ENCODE peak calls at places on chromosomes 2 and 18, in ten cellular contexts. Z is effector CD8-positive, alpha-beta T cell; W is WERI-Rb-1; G is LHCN-M2; P is iris pigment epithelial cell; B is AG09319; R is stimulated activated CD8-positive, alpha-beta memory T cell treated with anti-CD3 and anti-CD28 coated beads, Interleukin-7, amount 100 ng/mL, for 48 hours; D is CD8-positive, alpha-beta memory T cell; I is GM12865; K is WTC11. J is an unnamed sample.

GRCh38 chr2:26847663-26848335 is at the start of gene DPYSL5:
- DNase-seq in W (peak; percentile 96), Z (no peak), B (no peak), K (peak; percentile 87), P (no peak), D (peak; percentile 12), G (no peak), R (no peak), I (no peak), J (peak; percentile 67)

GRCh38 chr2:183604065-183604464 is 479.8 kb downstream of the NUP35 start:
- DNase-seq in G (no peak), D (no peak), R (no peak), B (no peak), W (no peak), I (no peak), K (no peak), P (no peak), Z (no peak), J (no peak)

GRCh38 chr2:12709207-12709522 is 7.6 kb upstream of the TRIB2 start:
- DNase-seq in B (no peak), P (no peak), Z (no peak), I (peak; percentile 30), R (no peak), G (no peak), W (no peak), K (no peak), D (peak; percentile 45), J (no peak)

GRCh38 chr2:67012165-67012564 is 385.0 kb upstream of the ETAA1 start:
- DNase-seq in P (no peak), G (no peak), I (no peak), Z (no peak), W (no peak), B (no peak), K (no peak), R (no peak), D (no peak), J (no peak)

GRCh38 chr2:20534913-20535801 is 88.3 kb downstream of the RHOB start:
- DNase-seq in K (no peak), I (no peak), D (no peak), P (no peak), W (no peak), R (no peak), Z (no peak), G (no peak), B (no peak), J (no peak)

GRCh38 chr2:119158563-119159347 is at the start of gene C1QL2:
- DNase-seq in G (no peak), P (no peak), K (peak; percentile 66), D (no peak), R (no peak), I (no peak), W (peak; percentile 58), B (no peak), Z (no peak), J (no peak)

GRCh38 chr2:230925443-230925878 is 419 bp upstream of the GPR55 start:
- DNase-seq in R (peak; percentile 27), G (no peak), B (no peak), W (no peak), I (peak; percentile 81), K (no peak), Z (no peak), P (no peak), D (no peak), J (no peak)

GRCh38 chr2:82139979-82140611 is 1835.5 kb upstream of the LRRTM1 start:
- DNase-seq in B (no peak), R (no peak), K (no peak), G (peak; percentile 11), W (no peak), D (no peak), I (no peak), Z (no peak), P (no peak), J (no peak)

GRCh38 chr2:234339016-234339415 is 157.9 kb downstream of the ARL4C start:
- DNase-seq in K (no peak), P (no peak), G (no peak), R (no peak), D (no peak), W (no peak), I (no peak), Z (no peak), B (no peak), J (no peak)

GRCh38 chr2:27096748-27097297 is 10.3 kb downstream of the KHK start:
- DNase-seq in R (no peak), W (no peak), G (no peak), B (no peak), D (no peak), K (no peak), P (no peak), Z (no peak), I (no peak), J (no peak)

GRCh38 chr2:23425338-23425871 is 40.4 kb downstream of the KLHL29 start:
- DNase-seq in R (no peak), Z (no peak), K (no peak), W (peak; percentile 91), B (no peak), D (no peak), G (no peak), I (no peak), P (no peak), J (no peak)

GRCh38 chr2:239246723-239247122 is 154.1 kb downstream of the HDAC4 start:
- DNase-seq in W (no peak), K (no peak), G (no peak), P (no peak), B (no peak), Z (no peak), R (no peak), I (no peak), D (no peak), J (no peak)

GRCh38 chr18:32373995-32374394 is 96.7 kb downstream of the GAREM1 start:
- DNase-seq in R (no peak), P (peak; percentile 78), W (no peak), B (no peak), Z (no peak), I (no peak), K (no peak), G (peak; percentile 51), D (no peak), J (no peak)

GRCh38 chr18:55821219-55821618 is 233.2 kb upstream of the TCF4 start:
- DNase-seq in G (peak; percentile 55), D (no peak), P (peak; percentile 61), I (no peak), K (no peak), B (no peak), R (no peak), Z (no peak), W (no peak), J (no peak)

GRCh38 chr2:234451852-234452625 is 44.8 kb downstream of the ARL4C start:
- DNase-seq in B (peak; percentile 41), D (peak; percentile 44), K (no peak), Z (no peak), P (peak; percentile 96), I (no peak), R (no peak), G (peak; percentile 77), W (no peak), J (no peak)